ENCODE peak calls at places on chromosome 18, in ten cellular contexts. Y is tibial nerve, F is A549, B is K562, S is uterus, M is endothelial cell of umbilical vein, W is spleen, J is body of pancreas, I is testis, P is adrenal gland. Q is an unnamed sample.

GRCh38 chr18:59813942-59814341 is 85.9 kb upstream of the PMAIP1 start:
- DNase-seq in J (no peak), F (no peak), W (no peak), P (no peak), S (no peak), B (no peak), I (no peak), M (no peak), Y (no peak), Q (no peak)

GRCh38 chr18:50847192-50847591 is 27.4 kb upstream of the MRO start:
- DNase-seq in I (no peak), J (no peak), W (no peak), P (no peak), S (no peak), Y (no peak), M (no peak), B (no peak), F (peak), Q (no peak)

GRCh38 chr18:26003391-26003790 is 87.0 kb downstream of the SS18 start:
- DNase-seq in B (no peak), S (no peak), Y (peak), I (peak), F (no peak), M (peak), W (no peak), J (peak), P (no peak), Q (no peak)

GRCh38 chr18:63130176-63130575 is 189.4 kb downstream of the BCL2 start:
- DNase-seq in I (no peak), S (no peak), W (no peak), Y (no peak), B (no peak), P (no peak), J (no peak), F (no peak), M (no peak), Q (no peak)

GRCh38 chr18:267380-267687 is 513 bp downstream of the THOC1 start:
- DNase-seq in Y (no peak), M (no peak), I (peak), W (no peak), S (no peak), B (no peak), J (peak), P (no peak), F (peak), Q (no peak)

GRCh38 chr18:55421612-55422381 is 166.2 kb downstream of the TCF4 start:
- DNase-seq in M (peak), W (no peak), J (no peak), S (peak), Y (peak), P (no peak), B (no peak), I (no peak), F (no peak), Q (no peak)

GRCh38 chr18:46283268-46283667 is 179.1 kb downstream of the HAUS1 start:
- DNase-seq in P (no peak), F (no peak), B (peak), Y (no peak), J (no peak), S (no peak), W (no peak), I (no peak), M (no peak), Q (no peak)

GRCh38 chr18:63162271-63163014 is 157.1 kb downstream of the BCL2 start:
- DNase-seq in P (no peak), J (no peak), W (peak), I (no peak), F (no peak), Y (no peak), S (no peak), B (no peak), M (no peak), Q (no peak)

GRCh38 chr18:56831988-56832387 is 180.8 kb downstream of the WDR7 start:
- DNase-seq in F (no peak), P (no peak), S (no peak), B (no peak), W (no peak), I (no peak), M (no peak), J (no peak), Y (no peak), Q (no peak)

GRCh38 chr18:13558132-13558531 is 168.2 kb downstream of the FAM210A start:
- DNase-seq in W (no peak), Y (no peak), F (peak), J (peak), B (peak), M (peak), P (no peak), S (no peak), I (peak), Q (peak)

GRCh38 chr18:55997156-55997561 is 409.2 kb upstream of the TCF4 start:
- DNase-seq in Y (no peak), J (no peak), W (no peak), M (no peak), I (no peak), P (no peak), S (no peak), F (no peak), B (no peak), Q (no peak)

GRCh38 chr18:57998461-57998860 is 45.6 kb upstream of the NEDD4L start:
- DNase-seq in W (no peak), F (peak), Y (no peak), I (no peak), M (no peak), B (no peak), P (no peak), S (no peak), J (no peak), Q (no peak)

GRCh38 chr18:13984080-13984479 is 68.7 kb upstream of the MC2R start:
- DNase-seq in J (no peak), I (no peak), F (no peak), B (no peak), P (no peak), S (no peak), M (no peak), W (no peak), Y (no peak), Q (no peak)

GRCh38 chr18:68840554-68841263 is 42.8 kb downstream of the CCDC102B start:
- DNase-seq in I (no peak), Y (peak), P (no peak), W (no peak), J (peak), F (peak), M (peak), B (no peak), S (peak), Q (no peak)

GRCh38 chr18:44599409-44599808 is 81.3 kb upstream of the SETBP1 start:
- DNase-seq in M (no peak), B (no peak), S (no peak), J (peak), Y (no peak), W (no peak), F (no peak), I (peak), P (no peak), Q (no peak)

GRCh38 chr18:62420513-62421209 is 95.6 kb downstream of the TNFRSF11A start:
- DNase-seq in M (peak), B (peak), F (peak), W (no peak), Y (no peak), J (peak), I (no peak), S (peak), P (no peak), Q (no peak)

DNA sequence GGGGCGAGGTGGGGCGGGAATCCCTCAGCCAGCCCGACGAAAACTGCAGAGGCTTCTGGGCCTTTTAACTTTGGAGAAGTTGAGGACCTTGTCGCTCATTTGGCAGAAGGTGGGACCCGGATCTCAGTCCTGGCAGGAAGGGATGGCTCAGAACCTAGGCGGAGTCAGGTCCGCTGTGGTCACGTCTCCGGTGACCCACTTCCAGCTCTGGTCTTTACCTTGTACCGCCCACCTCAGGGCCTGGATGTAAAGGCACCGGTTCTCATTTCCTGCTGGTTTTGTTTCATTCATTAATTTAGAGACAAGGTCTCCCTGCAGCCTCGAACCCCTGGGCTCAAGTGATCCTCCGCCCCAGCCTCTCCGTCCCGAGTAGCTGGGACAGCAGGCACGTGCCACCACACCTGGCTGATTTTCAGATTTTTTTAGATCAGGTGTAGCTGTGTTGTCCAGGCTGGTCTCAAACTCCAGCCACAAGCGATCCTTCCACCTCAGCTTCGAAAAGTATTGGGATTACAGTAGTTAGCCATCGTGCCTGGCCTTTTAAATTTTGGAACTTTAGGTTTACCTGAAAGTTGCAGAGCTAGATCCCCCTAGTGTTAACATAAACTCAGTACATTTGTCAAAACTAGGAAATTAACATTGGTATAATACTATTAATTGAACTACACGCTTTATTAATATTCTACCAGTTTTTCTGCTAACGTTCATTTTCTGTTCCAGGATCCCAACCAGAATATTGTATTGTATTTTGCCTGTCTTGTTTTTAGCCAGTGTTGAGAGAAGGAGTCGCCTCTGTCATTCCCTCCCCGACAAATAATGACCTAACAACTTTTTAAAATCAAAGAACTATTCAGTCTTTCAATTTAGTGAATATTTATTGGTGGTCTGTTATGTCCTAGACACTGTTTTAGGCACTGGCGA is 867 bp downstream of the POLI start:
- DNase-seq in I (peak), F (peak), B (peak), S (peak), M (peak), W (peak), P (peak), Y (peak), J (peak), Q (no peak)
- TF ChIP-seq POLR2A in I (no peak), F (no peak), B (peak), S (no peak), M (peak), W (no peak), P (no peak), Y (no peak), J (no peak), Q (no peak)

DNA sequence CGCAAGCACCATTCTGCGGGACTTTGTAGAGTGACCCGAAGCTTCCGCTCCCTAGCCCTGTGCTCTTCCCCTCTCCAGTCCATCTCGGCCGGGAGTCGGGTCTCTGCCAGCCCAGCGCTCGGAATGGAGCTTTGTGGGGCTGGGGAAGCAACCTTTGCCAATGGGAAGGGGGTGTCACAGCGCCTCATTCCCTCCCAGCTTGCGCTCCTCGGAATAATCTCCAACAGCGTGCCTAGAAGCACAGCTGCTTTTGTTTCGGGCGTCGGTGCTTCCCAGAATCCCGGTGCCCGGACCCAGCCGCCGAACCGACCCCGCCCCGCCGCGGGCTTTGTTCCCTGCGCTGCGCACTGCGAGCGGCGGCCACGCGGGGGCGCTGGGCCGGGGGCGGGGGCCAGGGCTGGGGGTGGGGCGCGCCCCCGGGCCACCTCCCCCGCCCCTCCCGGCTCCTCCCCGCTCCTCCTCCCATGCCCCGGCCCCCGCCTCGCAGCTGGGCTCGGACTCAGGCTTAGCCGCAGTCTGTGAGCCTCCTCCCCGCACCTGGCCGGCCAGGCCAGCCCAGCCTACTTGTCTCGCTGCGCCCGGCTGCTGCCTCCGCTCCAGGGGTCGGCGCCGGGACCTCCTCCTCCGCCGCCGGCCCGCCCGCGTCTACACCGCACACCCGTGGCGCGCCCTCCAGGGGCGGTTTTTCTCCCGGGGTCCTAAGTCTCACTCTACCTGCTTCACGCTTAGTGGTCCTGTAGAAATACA is 77.7 kb upstream of the SMAD2 start:
- DNase-seq in S (peak), Y (no peak), B (peak), P (peak), I (peak), F (peak), J (peak), W (peak), M (peak), Q (no peak)
- TF ChIP-seq CTCF in S (peak), Y (peak), B (peak), P (peak), I (peak), F (peak), J (peak), W (peak), M (peak), Q (no peak)

GRCh38 chr18:79383388-79384056 is 12.2 kb upstream of the NFATC1 start:
- DNase-seq in I (peak), F (no peak), B (no peak), J (no peak), W (peak), S (no peak), P (no peak), Y (no peak), M (no peak), Q (no peak)
- TF ChIP-seq POLR2A in I (no peak), F (no peak), B (no peak), J (no peak), W (no peak), S (no peak), P (no peak), Y (no peak), M (no peak), Q (no peak)

GRCh38 chr18:11726556-11726955 is 37.5 kb downstream of the GNAL start:
- DNase-seq in I (no peak), J (no peak), W (no peak), M (no peak), S (no peak), B (no peak), Y (no peak), F (no peak), P (no peak), Q (no peak)

GRCh38 chr18:11733031-11733430 is 44.0 kb downstream of the GNAL start:
- DNase-seq in B (peak), F (peak), P (peak), I (peak), S (peak), Y (peak), M (peak), J (peak), W (peak), Q (no peak)

GRCh38 chr18:11729556-11729955 is 40.5 kb downstream of the GNAL start:
- DNase-seq in F (no peak), P (no peak), S (no peak), I (no peak), J (no peak), B (no peak), W (no peak), M (no peak), Y (no peak), Q (no peak)

GRCh38 chr18:11728247-11728646 is 39.2 kb downstream of the GNAL start:
- DNase-seq in F (peak), J (no peak), W (no peak), S (no peak), B (no peak), Y (no peak), P (no peak), I (no peak), M (no peak), Q (no peak)
- TF ChIP-seq CTCF in F (peak), J (no peak), W (no peak), S (no peak), B (peak), Y (no peak), P (no peak), I (no peak), M (peak), Q (no peak)

GRCh38 chr18:21205695-21206094 is 36.3 kb upstream of the GREB1L start:
- DNase-seq in W (no peak), J (no peak), M (no peak), F (no peak), Y (no peak), S (no peak), P (no peak), B (no peak), I (no peak), Q (no peak)

GRCh38 chr18:21215480-21215879 is 26.6 kb upstream of the GREB1L start:
- DNase-seq in M (no peak), W (no peak), Y (no peak), P (no peak), S (no peak), I (no peak), B (no peak), F (no peak), J (no peak), Q (peak)

GRCh38 chr18:21210278-21210677 is 31.8 kb upstream of the GREB1L start:
- DNase-seq in W (no peak), J (no peak), M (no peak), P (no peak), B (no peak), F (no peak), I (peak), S (no peak), Y (no peak), Q (peak)
- TF ChIP-seq POLR2A in W (no peak), J (no peak), M (no peak), P (no peak), B (no peak), F (no peak), I (no peak), S (no peak), Y (no peak), Q (no peak)

GRCh38 chr18:78073275-78073674 is 823.6 kb downstream of the GALR1 start:
- DNase-seq in Y (no peak), B (no peak), M (no peak), S (no peak), W (no peak), I (no peak), P (no peak), F (no peak), J (no peak), Q (no peak)
- TF ChIP-seq CTCF in Y (peak), B (no peak), M (no peak), S (no peak), W (no peak), I (peak), P (no peak), F (no peak), J (no peak), Q (no peak)

GRCh38 chr18:35343936-35344735 is at the start of gene ZNF24:
- DNase-seq in F (peak), Y (peak), W (peak), I (peak), S (peak), B (peak), J (peak), P (peak), M (peak), Q (no peak)
- TF ChIP-seq POLR2A in F (peak), Y (peak), W (peak), I (peak), S (no peak), B (peak), J (peak), P (peak), M (peak), Q (no peak)

GRCh38 chr18:35122586-35123224 is 81.5 kb downstream of the MAPRE2 start:
- DNase-seq in F (no peak), P (peak), S (no peak), B (peak), W (no peak), J (no peak), Y (no peak), M (no peak), I (no peak), Q (no peak)
- TF ChIP-seq CTCF in F (no peak), P (peak), S (no peak), B (peak), W (no peak), J (no peak), Y (no peak), M (no peak), I (no peak), Q (no peak)

GRCh38 chr18:22032392-22032961 is 136.9 kb upstream of the GATA6 start:
- DNase-seq in S (peak), B (no peak), Y (no peak), J (peak), P (no peak), M (peak), W (no peak), F (peak), I (no peak), Q (no peak)
- TF ChIP-seq POLR2A in S (no peak), B (no peak), Y (no peak), J (no peak), P (no peak), M (no peak), W (no peak), F (no peak), I (no peak), Q (no peak)

DNA sequence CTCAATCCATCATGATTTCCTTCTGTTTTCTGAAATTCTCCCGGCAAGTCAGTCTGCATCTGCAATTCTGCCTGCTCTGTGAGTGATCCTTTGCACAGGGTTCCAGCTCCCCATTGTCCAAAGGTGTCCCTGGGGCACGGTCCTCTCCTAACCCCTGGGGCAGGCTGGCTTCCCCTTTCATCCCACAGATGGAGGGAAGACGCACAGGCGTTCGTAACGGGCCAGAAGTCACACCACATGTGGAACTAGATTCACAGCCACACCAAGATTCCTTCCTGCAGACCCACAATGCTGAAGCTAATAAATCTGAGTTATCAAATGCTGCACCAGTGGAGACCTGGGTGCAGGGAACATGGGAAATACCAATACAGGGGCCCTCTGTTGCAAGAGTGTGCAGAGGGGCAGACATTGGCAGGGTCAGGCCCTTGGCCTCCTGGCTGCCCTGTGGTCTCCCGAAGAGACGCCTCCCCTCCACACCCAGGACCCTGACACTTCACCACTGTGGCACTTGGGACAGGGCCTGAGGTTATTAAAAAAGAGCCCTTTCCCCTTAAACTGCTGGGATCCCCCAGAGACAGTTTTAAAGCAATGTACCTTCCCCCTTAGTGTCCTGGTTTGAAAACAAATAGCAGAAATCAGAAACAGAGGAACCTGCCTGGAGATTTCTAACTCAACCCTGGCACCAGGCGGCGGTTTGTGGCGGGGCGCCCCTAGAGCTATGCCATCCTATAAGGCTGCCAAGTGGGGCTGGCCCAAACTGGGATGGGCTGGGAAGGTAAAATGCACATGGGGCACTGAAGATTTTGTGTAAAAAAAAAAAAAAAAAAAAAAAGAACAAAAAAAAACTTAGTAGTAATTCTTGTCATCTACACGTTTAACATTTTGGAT is 15.4 kb downstream of the ZNF516 start:
- DNase-seq in J (no peak), F (no peak), M (no peak), Y (no peak), S (no peak), W (no peak), I (no peak), P (no peak), B (no peak), Q (no peak)
- TF ChIP-seq CTCF in J (no peak), F (no peak), M (no peak), Y (no peak), S (no peak), W (no peak), I (no peak), P (no peak), B (no peak), Q (no peak)